ENCODE peak calls at places on chromosome 16, in five cellular contexts. One of them, this sample, is unnamed.

GRCh38 chr16:25488435-25488834 is 203.3 kb upstream of the HS3ST4 start:
- DNase-seq in AG10803: no peak
- DNase-seq in fibroblast of mammary gland: no peak
- DNase-seq in GM12865: no peak
- DNase-seq in left ventricle myocardium inferior: no peak
- DNase-seq in this sample: no peak

GRCh38 chr16:19601083-19601976 is 45.8 kb downstream of the VPS35L start:
- DNase-seq in GM12865: peak; percentile 45
- DNase-seq in left ventricle myocardium inferior: no peak
- DNase-seq in fibroblast of mammary gland: peak; percentile 46
- DNase-seq in AG10803: peak; percentile 49
- DNase-seq in this sample: peak; percentile 48

GRCh38 chr16:27764869-27765675 is 215.1 kb downstream of the KATNIP start:
- DNase-seq in AG10803: no peak
- DNase-seq in GM12865: no peak
- DNase-seq in fibroblast of mammary gland: no peak
- DNase-seq in left ventricle myocardium inferior: no peak
- DNase-seq in this sample: no peak

GRCh38 chr16:2019500-2019899 is at the start of gene NPW:
- DNase-seq in GM12865: no peak
- DNase-seq in left ventricle myocardium inferior: no peak
- DNase-seq in AG10803: no peak
- DNase-seq in fibroblast of mammary gland: no peak
- DNase-seq in this sample: no peak

GRCh38 chr16:72404299-72404698 is 232.3 kb upstream of the PMFBP1 start:
- DNase-seq in GM12865: no peak
- DNase-seq in fibroblast of mammary gland: peak; percentile 19
- DNase-seq in left ventricle myocardium inferior: no peak
- DNase-seq in AG10803: peak; percentile 25
- DNase-seq in this sample: no peak

GRCh38 chr16:49510676-49511305 is 137.2 kb downstream of the C16orf78 start:
- DNase-seq in left ventricle myocardium inferior: no peak
- DNase-seq in fibroblast of mammary gland: no peak
- DNase-seq in GM12865: no peak
- DNase-seq in AG10803: no peak
- DNase-seq in this sample: no peak

GRCh38 chr16:49635009-49635350 is 220.9 kb downstream of the ZNF423 start:
- DNase-seq in fibroblast of mammary gland: no peak
- DNase-seq in left ventricle myocardium inferior: no peak
- DNase-seq in GM12865: no peak
- DNase-seq in AG10803: no peak
- DNase-seq in this sample: no peak

GRCh38 chr16:28549301-28549899 is 4.3 kb upstream of the SGF29 start:
- DNase-seq in fibroblast of mammary gland: peak; percentile 57
- DNase-seq in AG10803: peak; percentile 47
- DNase-seq in GM12865: peak; percentile 46
- DNase-seq in left ventricle myocardium inferior: no peak
- DNase-seq in this sample: peak; percentile 61

GRCh38 chr16:17365591-17366298 is 105.0 kb downstream of the XYLT1 start:
- DNase-seq in fibroblast of mammary gland: peak; percentile 72
- DNase-seq in GM12865: no peak
- DNase-seq in left ventricle myocardium inferior: no peak
- DNase-seq in AG10803: peak; percentile 88
- DNase-seq in this sample: no peak

GRCh38 chr16:4477966-4478365 is 1.8 kb downstream of the HMOX2 start:
- DNase-seq in GM12865: no peak
- DNase-seq in fibroblast of mammary gland: peak; percentile 60
- DNase-seq in left ventricle myocardium inferior: no peak
- DNase-seq in AG10803: peak; percentile 53
- DNase-seq in this sample: peak; percentile 73

GRCh38 chr16:67016143-67016542 is 12.8 kb upstream of the CBFB start:
- DNase-seq in left ventricle myocardium inferior: no peak
- DNase-seq in GM12865: no peak
- DNase-seq in fibroblast of mammary gland: no peak
- DNase-seq in AG10803: no peak
- DNase-seq in this sample: no peak
- TF ChIP-seq CTCF in left ventricle myocardium inferior: no peak
- TF ChIP-seq CTCF in GM12865: no peak
- TF ChIP-seq CTCF in fibroblast of mammary gland: no peak
- TF ChIP-seq CTCF in AG10803: no peak
- TF ChIP-seq CTCF in this sample: no peak

GRCh38 chr16:971981-972315 is 1.2 kb upstream of the LMF1 start:
- DNase-seq in GM12865: no peak
- DNase-seq in left ventricle myocardium inferior: no peak
- DNase-seq in fibroblast of mammary gland: no peak
- DNase-seq in AG10803: no peak
- DNase-seq in this sample: no peak
- TF ChIP-seq CTCF in GM12865: no peak
- TF ChIP-seq CTCF in left ventricle myocardium inferior: no peak
- TF ChIP-seq CTCF in fibroblast of mammary gland: no peak
- TF ChIP-seq CTCF in AG10803: no peak
- TF ChIP-seq CTCF in this sample: no peak

DNA sequence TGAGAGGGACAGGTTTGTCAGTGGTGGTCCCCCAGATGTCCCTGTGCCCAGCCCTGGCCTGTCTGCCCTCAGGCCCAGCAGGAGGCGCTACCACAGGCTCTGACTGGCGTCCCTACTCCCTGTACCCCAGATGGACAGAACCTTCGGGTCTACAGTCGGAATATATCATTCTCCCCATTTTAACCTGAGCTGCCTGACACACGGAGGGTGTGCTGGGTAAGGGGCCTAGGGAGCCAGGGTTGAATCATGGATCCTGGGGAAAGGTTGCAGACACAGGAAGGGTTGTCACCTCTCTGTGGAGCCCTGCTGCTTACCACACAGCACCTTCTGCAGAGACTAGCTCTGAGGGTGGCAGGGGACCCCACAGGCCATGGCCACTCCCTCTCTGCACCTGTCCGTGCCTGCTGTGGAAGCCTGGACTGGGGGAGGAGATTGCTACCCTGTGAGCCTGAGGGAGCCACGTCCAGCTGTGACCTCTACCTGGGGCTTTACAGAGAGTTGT is 162.2 kb upstream of the ZNF267 start:
- DNase-seq in AG10803: no peak
- DNase-seq in left ventricle myocardium inferior: no peak
- DNase-seq in fibroblast of mammary gland: no peak
- DNase-seq in GM12865: no peak
- DNase-seq in this sample: no peak
- TF ChIP-seq CTCF in AG10803: no peak
- TF ChIP-seq CTCF in left ventricle myocardium inferior: no peak
- TF ChIP-seq CTCF in fibroblast of mammary gland: no peak
- TF ChIP-seq CTCF in GM12865: peak; percentile 12
- TF ChIP-seq CTCF in this sample: no peak

GRCh38 chr16:76705883-76706282 is 428.7 kb downstream of the CNTNAP4 start:
- DNase-seq in fibroblast of mammary gland: no peak
- DNase-seq in AG10803: no peak
- DNase-seq in left ventricle myocardium inferior: no peak
- DNase-seq in GM12865: no peak
- DNase-seq in this sample: no peak
- TF ChIP-seq CTCF in fibroblast of mammary gland: no peak
- TF ChIP-seq CTCF in AG10803: no peak
- TF ChIP-seq CTCF in left ventricle myocardium inferior: no peak
- TF ChIP-seq CTCF in GM12865: no peak
- TF ChIP-seq CTCF in this sample: no peak

GRCh38 chr16:21602785-21603184 is 3.4 kb downstream of the METTL9 start:
- DNase-seq in left ventricle myocardium inferior: no peak
- DNase-seq in GM12865: no peak
- DNase-seq in AG10803: no peak
- DNase-seq in fibroblast of mammary gland: no peak
- DNase-seq in this sample: no peak

GRCh38 chr16:21598676-21599157 is 660 bp upstream of the METTL9 start:
- DNase-seq in AG10803: no peak
- DNase-seq in fibroblast of mammary gland: no peak
- DNase-seq in GM12865: peak; percentile 13
- DNase-seq in left ventricle myocardium inferior: no peak
- DNase-seq in this sample: no peak

GRCh38 chr16:21597571-21598030 is 1.8 kb upstream of the METTL9 start:
- DNase-seq in fibroblast of mammary gland: no peak
- DNase-seq in left ventricle myocardium inferior: no peak
- DNase-seq in GM12865: no peak
- DNase-seq in AG10803: no peak
- DNase-seq in this sample: no peak

GRCh38 chr16:21599158-21599993 is at the start of gene METTL9:
- DNase-seq in left ventricle myocardium inferior: peak; percentile 95
- DNase-seq in AG10803: peak; percentile 94
- DNase-seq in fibroblast of mammary gland: peak; percentile 91
- DNase-seq in GM12865: peak; percentile 98
- DNase-seq in this sample: peak; percentile 95

GRCh38 chr16:21599994-21600773 is 807 bp downstream of the METTL9 start:
- DNase-seq in GM12865: peak; percentile 47
- DNase-seq in fibroblast of mammary gland: peak; percentile 48
- DNase-seq in AG10803: no peak
- DNase-seq in left ventricle myocardium inferior: no peak
- DNase-seq in this sample: peak; percentile 64
- TF ChIP-seq CTCF in GM12865: no peak
- TF ChIP-seq CTCF in fibroblast of mammary gland: no peak
- TF ChIP-seq CTCF in AG10803: no peak
- TF ChIP-seq CTCF in left ventricle myocardium inferior: no peak
- TF ChIP-seq CTCF in this sample: no peak

GRCh38 chr16:7394936-7395335 is 62.3 kb downstream of the RBFOX1 start:
- DNase-seq in GM12865: no peak
- DNase-seq in left ventricle myocardium inferior: no peak
- DNase-seq in AG10803: no peak
- DNase-seq in fibroblast of mammary gland: no peak
- DNase-seq in this sample: no peak

GRCh38 chr16:7400117-7400890 is 67.7 kb downstream of the RBFOX1 start:
- DNase-seq in GM12865: no peak
- DNase-seq in left ventricle myocardium inferior: no peak
- DNase-seq in AG10803: no peak
- DNase-seq in fibroblast of mammary gland: no peak
- DNase-seq in this sample: no peak

GRCh38 chr16:7399296-7399695 is 66.7 kb downstream of the RBFOX1 start:
- DNase-seq in left ventricle myocardium inferior: no peak
- DNase-seq in fibroblast of mammary gland: no peak
- DNase-seq in GM12865: no peak
- DNase-seq in AG10803: no peak
- DNase-seq in this sample: no peak

GRCh38 chr16:7397901-7398300 is 65.3 kb downstream of the RBFOX1 start:
- DNase-seq in GM12865: no peak
- DNase-seq in fibroblast of mammary gland: peak; percentile 27
- DNase-seq in left ventricle myocardium inferior: no peak
- DNase-seq in AG10803: peak; percentile 84
- DNase-seq in this sample: no peak

GRCh38 chr16:7398536-7398935 is 65.9 kb downstream of the RBFOX1 start:
- DNase-seq in AG10803: no peak
- DNase-seq in fibroblast of mammary gland: no peak
- DNase-seq in GM12865: no peak
- DNase-seq in left ventricle myocardium inferior: no peak
- DNase-seq in this sample: no peak
- TF ChIP-seq CTCF in AG10803: no peak
- TF ChIP-seq CTCF in fibroblast of mammary gland: no peak
- TF ChIP-seq CTCF in GM12865: no peak
- TF ChIP-seq CTCF in left ventricle myocardium inferior: no peak
- TF ChIP-seq CTCF in this sample: no peak

This sample was measured in MCF 10A.